ENCODE peak calls at places on chromosomes 7 and 10, in six cellular contexts. U, L, Q, N, H and S are unnamed samples.
A peak's percentile ranks its signal among the peaks of the same experiment; 100 is the strongest.

GRCh38 chr10:116815641-116816415 is 33.5 kb upstream of the ENO4 start:
- DNase-seq in U (no peak), H (no peak), L (no peak), N (no peak), Q (no peak), S (no peak)

GRCh38 chr10:50919010-50919409 is 33.6 kb upstream of the A1CF start:
- DNase-seq in N (no peak), U (no peak), Q (no peak), H (no peak), L (peak; percentile 29), S (no peak)

GRCh38 chr10:24849537-24850299 is 102.7 kb downstream of the PRTFDC1 start:
- DNase-seq in U (no peak), L (peak; percentile 56), N (no peak), H (peak; percentile 31), Q (no peak), S (no peak)

GRCh38 chr7:77855371-77856083 is 57.0 kb downstream of the PHTF2 start:
- DNase-seq in Q (no peak), U (no peak), L (peak; percentile 64), N (no peak), H (no peak), S (no peak)

GRCh38 chr7:133550811-133551210 is 297.9 kb downstream of the EXOC4 start:
- DNase-seq in U (no peak), H (no peak), Q (no peak), N (no peak), L (no peak), S (no peak)

GRCh38 chr10:66565999-66566398 is 359.8 kb upstream of the LRRTM3 start:
- DNase-seq in N (no peak), U (no peak), Q (no peak), H (no peak), L (no peak), S (no peak)

GRCh38 chr10:113038183-113038582 is 88.1 kb downstream of the TCF7L2 start:
- DNase-seq in U (no peak), Q (no peak), N (no peak), L (no peak), H (no peak), S (no peak)

GRCh38 chr10:12703813-12704212 is 297.7 kb downstream of the CCDC3 start:
- DNase-seq in Q (no peak), H (no peak), L (peak; percentile 76), U (no peak), N (no peak), S (no peak)

GRCh38 chr10:116852246-116852645 is 2.9 kb downstream of the ENO4 start:
- DNase-seq in U (no peak), L (no peak), H (no peak), N (no peak), Q (no peak), S (no peak)

GRCh38 chr10:89536013-89536354 is 590 bp upstream of the SLC16A12 start:
- DNase-seq in H (no peak), L (no peak), U (no peak), N (no peak), Q (no peak), S (no peak)

GRCh38 chr10:116774728-116775151 is 32.4 kb upstream of the HSPA12A start:
- DNase-seq in H (peak; percentile 24), Q (no peak), L (peak; percentile 78), U (no peak), N (no peak), S (no peak)

GRCh38 chr10:7671121-7671520 is 4.4 kb upstream of the ITIH5 start:
- DNase-seq in N (no peak), L (no peak), H (no peak), Q (no peak), U (no peak), S (no peak)

GRCh38 chr7:115145512-115145911 is 223.6 kb downstream of the MDFIC start:
- DNase-seq in L (no peak), U (no peak), H (no peak), Q (no peak), N (no peak), S (no peak)

GRCh38 chr7:12770227-12770975 is 83.0 kb downstream of the ARL4A start:
- DNase-seq in U (no peak), Q (no peak), L (peak; percentile 24), H (no peak), N (no peak), S (no peak)

GRCh38 chr10:56583316-56583715 is 222.3 kb upstream of the ZWINT start:
- DNase-seq in U (no peak), L (peak; percentile 15), H (no peak), N (no peak), Q (no peak), S (no peak)

GRCh38 chr7:113705439-113705838 is 213.4 kb downstream of the PPP1R3A start:
- DNase-seq in Q (no peak), L (peak; percentile 11), H (no peak), N (no peak), U (no peak), S (no peak)

GRCh38 chr7:125775319-125775718 is 845.7 kb upstream of the POT1 start:
- DNase-seq in H (no peak), L (no peak), N (no peak), Q (no peak), U (no peak), S (no peak)

GRCh38 chr10:24208661-24209420 is at the start of gene KIAA1217:
- DNase-seq in N (no peak), L (peak; percentile 31), Q (peak; percentile 37), H (peak; percentile 46), U (no peak), S (no peak)

GRCh38 chr10:104045151-104046089 is 40.3 kb downstream of the COL17A1 start:
- DNase-seq in H (peak; percentile 71), N (peak; percentile 48), L (peak; percentile 64), U (no peak), Q (peak; percentile 29), S (no peak)

GRCh38 chr7:149422065-149422913 is 38.6 kb downstream of the ZNF777 start:
- DNase-seq in L (peak; percentile 69), U (no peak), N (peak; percentile 96), H (peak; percentile 86), Q (peak; percentile 67), S (peak; percentile 95)

GRCh38 chr7:137904826-137905225 is 58.1 kb upstream of the DGKI start:
- DNase-seq in H (no peak), U (no peak), Q (no peak), N (no peak), L (no peak), S (no peak)

GRCh38 chr10:79904671-79905321 is 44.1 kb downstream of the SFTPD start:
- DNase-seq in Q (peak; percentile 61), U (no peak), N (peak; percentile 51), H (peak; percentile 57), L (no peak), S (no peak)

GRCh38 chr10:29386347-29386999 is 97.6 kb downstream of the LYZL1 start:
- DNase-seq in L (peak; percentile 48), H (peak; percentile 17), U (no peak), Q (peak; percentile 27), N (peak; percentile 41), S (no peak)

GRCh38 chr7:491958-492713 is 27.5 kb downstream of the PDGFA start:
- DNase-seq in H (no peak), U (no peak), L (no peak), N (no peak), Q (no peak), S (no peak)

GRCh38 chr10:130546841-130547240 is 410.6 kb downstream of the GLRX3 start:
- DNase-seq in U (no peak), N (no peak), L (no peak), Q (no peak), H (no peak), S (no peak)

GRCh38 chr10:130543787-130544186 is 407.6 kb downstream of the GLRX3 start:
- DNase-seq in U (no peak), N (no peak), H (no peak), L (no peak), Q (no peak), S (no peak)

GRCh38 chr10:130550952-130551674 is 414.9 kb downstream of the GLRX3 start:
- DNase-seq in Q (no peak), L (no peak), H (no peak), N (no peak), U (no peak), S (no peak)

GRCh38 chr10:130545122-130545521 is 408.9 kb downstream of the GLRX3 start:
- DNase-seq in L (no peak), Q (no peak), N (no peak), H (no peak), U (no peak), S (no peak)

GRCh38 chr10:130547368-130547767 is 411.2 kb downstream of the GLRX3 start:
- DNase-seq in N (no peak), H (no peak), L (peak; percentile 19), U (no peak), Q (peak; percentile 5), S (no peak)
- TF ChIP-seq CTCF in N (no peak), H (no peak), L (peak; percentile 39), U (no peak), Q (no peak), S (peak; percentile 6)

GRCh38 chr10:30392564-30392990 is 41.4 kb upstream of the MAP3K8 start:
- DNase-seq in U (no peak), N (peak; percentile 89), L (peak; percentile 77), Q (peak; percentile 78), H (peak; percentile 85), S (peak; percentile 84)
- TF ChIP-seq CTCF in U (peak; percentile 84), N (peak; percentile 80), L (peak; percentile 98), Q (peak; percentile 88), H (peak; percentile 85), S (peak; percentile 75)

DNA sequence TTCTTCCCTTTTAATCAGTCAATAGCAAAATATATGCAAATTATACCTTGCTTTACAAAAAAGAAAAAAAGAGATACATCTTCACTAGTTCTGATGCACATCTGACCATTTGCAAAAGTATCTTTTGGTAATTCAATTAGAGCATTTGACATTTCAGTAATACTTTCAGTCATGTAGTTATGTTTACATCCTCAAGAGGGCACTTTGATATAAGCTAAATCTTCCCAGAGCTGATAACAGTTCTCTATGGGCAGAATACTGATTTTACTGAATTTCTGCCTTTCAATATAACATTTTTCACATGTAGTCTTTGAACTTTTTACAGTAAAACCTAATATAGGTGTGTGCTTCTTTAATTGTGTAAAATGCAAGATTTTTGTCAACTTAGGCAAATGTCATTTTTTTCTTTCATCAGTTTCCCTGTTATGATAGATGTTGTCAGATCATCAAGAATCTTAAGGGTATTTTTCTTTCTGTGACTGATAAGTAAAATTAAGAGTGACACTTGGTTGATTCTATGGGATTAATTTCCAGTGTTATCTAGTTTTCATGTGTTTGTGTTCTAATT is 703.5 kb upstream of the SEMA3D start:
- DNase-seq in L (peak; percentile 30), Q (no peak), H (no peak), N (peak; percentile 39), U (no peak), S (no peak)
- TF ChIP-seq CTCF in L (peak; percentile 53), Q (peak; percentile 49), H (no peak), N (no peak), U (peak; percentile 18), S (peak; percentile 70)

DNA sequence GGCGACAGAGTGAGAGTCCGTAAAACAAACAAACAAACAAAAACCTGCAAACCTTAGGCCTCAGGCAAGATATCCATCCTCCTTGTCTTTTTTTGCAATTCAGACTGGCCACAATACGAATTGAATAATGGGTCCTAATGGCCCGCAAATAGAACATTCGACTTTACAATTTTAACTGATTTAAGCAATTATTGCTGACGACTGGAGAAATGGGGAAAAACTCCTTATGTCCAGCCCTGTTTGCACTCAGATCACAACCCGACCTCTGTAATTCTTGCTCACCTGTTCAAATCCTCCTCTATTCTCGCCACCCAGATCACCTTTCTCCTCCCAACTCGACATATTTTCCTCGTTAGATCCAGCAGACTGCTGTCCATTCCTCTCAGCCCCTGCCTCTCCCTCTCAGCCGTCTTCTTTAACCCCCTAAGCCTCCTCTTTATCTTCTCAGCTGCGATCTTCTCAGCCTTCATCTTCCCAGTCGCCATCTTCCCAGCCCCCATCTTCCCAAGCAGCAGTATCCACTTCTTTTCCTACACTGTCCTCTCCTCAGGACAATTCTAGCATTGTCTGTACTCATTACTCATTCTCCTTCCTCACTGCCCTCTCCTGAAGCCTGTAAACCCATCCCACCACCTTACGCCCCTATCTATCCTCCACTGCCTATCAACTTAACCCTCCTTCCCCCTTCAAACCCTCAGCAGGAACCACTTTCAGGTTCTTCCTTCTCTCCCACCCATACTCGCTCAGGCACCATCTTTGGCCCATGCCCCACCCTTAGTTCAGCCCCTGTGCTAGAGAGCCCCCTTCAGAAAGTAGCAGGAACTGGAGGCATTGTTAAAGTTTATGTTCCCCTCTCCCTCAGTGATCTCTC is 61.8 kb downstream of the LRRC17 start:
- DNase-seq in H (no peak), Q (peak; percentile 14), U (no peak), N (peak; percentile 17), L (no peak), S (no peak)
- TF ChIP-seq CTCF in H (no peak), Q (peak; percentile 18), U (no peak), N (no peak), L (no peak), S (no peak)